ENCODE peak calls at places on chromosomes 16 and 17, in eight cellular contexts. D, M, F, U, R, J, Q and X are unnamed samples.
A peak's percentile ranks its signal among the peaks of the same experiment; 100 is the strongest.

GRCh38 chr16:1597154-1597553 is 14.7 kb downstream of the IFT140 start:
- DNase-seq in D (no peak), M (no peak), F (no peak), U (no peak), R (no peak), J (no peak), Q (no peak), X (no peak)

GRCh38 chr17:34382586-34383224 is 19.7 kb upstream of the CCL1 start:
- DNase-seq in D (no peak), M (no peak), F (no peak), U (no peak), R (no peak), J (no peak), Q (no peak), X (peak; percentile 80)

GRCh38 chr17:39979865-39980401 is 674 bp upstream of the PSMD3 start:
- DNase-seq in D (no peak), M (no peak), F (no peak), U (peak; percentile 21), R (peak; percentile 48), J (no peak), Q (no peak), X (peak; percentile 78)

GRCh38 chr16:72978212-72978611 is 69.7 kb downstream of the ZFHX3 start:
- DNase-seq in D (no peak), M (no peak), F (no peak), U (no peak), R (peak; percentile 72), J (no peak), Q (no peak), X (no peak)

GRCh38 chr16:87964049-87964448 is 12.8 kb downstream of the BANP start:
- DNase-seq in D (no peak), M (no peak), F (no peak), U (no peak), R (no peak), J (no peak), Q (no peak), X (no peak)

GRCh38 chr17:77697480-77698400 is 260.8 kb upstream of the TNRC6C start:
- DNase-seq in D (no peak), M (no peak), F (no peak), U (no peak), R (no peak), J (no peak), Q (no peak), X (peak; percentile 46)

GRCh38 chr17:31394544-31394943 is 3.1 kb downstream of the RAB11FIP4 start:
- DNase-seq in D (peak; percentile 58), M (peak; percentile 44), F (no peak), U (no peak), R (peak; percentile 85), J (no peak), Q (peak; percentile 36), X (peak; percentile 97)

GRCh38 chr17:561118-561517 is 153.5 kb downstream of the VPS53 start:
- DNase-seq in D (no peak), M (peak; percentile 3), F (no peak), U (peak; percentile 61), R (peak; percentile 35), J (no peak), Q (no peak), X (no peak)

GRCh38 chr17:9170336-9170735 is 149.0 kb downstream of the NTN1 start:
- DNase-seq in D (no peak), M (no peak), F (no peak), U (no peak), R (no peak), J (no peak), Q (no peak), X (no peak)
- TF ChIP-seq CTCF in D (no peak), M (no peak), F (no peak), U (no peak), R (no peak), J (no peak), Q (no peak), X (no peak)

GRCh38 chr16:12245923-12246290 is 269.4 kb downstream of the SNX29 start:
- DNase-seq in D (no peak), M (no peak), F (no peak), U (no peak), R (no peak), J (no peak), Q (no peak), X (no peak)

GRCh38 chr16:12239226-12239625 is 262.7 kb downstream of the SNX29 start:
- DNase-seq in D (no peak), M (no peak), F (no peak), U (no peak), R (no peak), J (no peak), Q (no peak), X (no peak)

GRCh38 chr16:12239953-12240485 is 263.5 kb downstream of the SNX29 start:
- DNase-seq in D (no peak), M (no peak), F (no peak), U (peak; percentile 5), R (peak; percentile 64), J (no peak), Q (no peak), X (no peak)

GRCh38 chr16:12245088-12245922 is 268.8 kb downstream of the SNX29 start:
- DNase-seq in D (no peak), M (no peak), F (no peak), U (no peak), R (no peak), J (no peak), Q (no peak), X (no peak)

DNA sequence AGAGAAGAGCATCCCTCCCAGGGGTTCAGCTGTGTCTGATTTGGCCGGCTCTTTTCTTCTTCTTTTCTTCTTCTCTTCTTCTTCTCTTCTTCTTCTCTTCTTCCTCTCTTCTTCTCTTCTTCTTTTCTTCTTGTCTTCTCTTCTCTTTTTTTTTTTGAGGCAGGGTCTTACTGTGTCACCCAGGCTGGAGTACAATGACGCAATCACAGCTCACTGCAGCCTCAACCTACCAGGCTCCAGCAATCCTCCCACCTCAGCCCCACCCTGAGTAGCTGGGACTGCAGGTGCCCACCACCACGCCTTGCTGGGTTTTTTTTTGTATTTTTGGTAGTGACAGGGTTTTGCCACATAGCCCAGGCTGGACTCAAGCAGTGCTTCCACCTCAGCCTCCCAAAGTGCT is 266.0 kb downstream of the SNX29 start:
- DNase-seq in D (no peak), M (no peak), F (no peak), U (no peak), R (no peak), J (no peak), Q (no peak), X (no peak)
- H3K4me3 ChIP-seq in D (no peak overlapping the region), M (no peak overlapping the region), F (no peak overlapping the region), U (no peak overlapping the region), R (no peak overlapping the region), J (no peak overlapping the region), Q (no peak overlapping the region), X (no peak overlapping the region)

DNA sequence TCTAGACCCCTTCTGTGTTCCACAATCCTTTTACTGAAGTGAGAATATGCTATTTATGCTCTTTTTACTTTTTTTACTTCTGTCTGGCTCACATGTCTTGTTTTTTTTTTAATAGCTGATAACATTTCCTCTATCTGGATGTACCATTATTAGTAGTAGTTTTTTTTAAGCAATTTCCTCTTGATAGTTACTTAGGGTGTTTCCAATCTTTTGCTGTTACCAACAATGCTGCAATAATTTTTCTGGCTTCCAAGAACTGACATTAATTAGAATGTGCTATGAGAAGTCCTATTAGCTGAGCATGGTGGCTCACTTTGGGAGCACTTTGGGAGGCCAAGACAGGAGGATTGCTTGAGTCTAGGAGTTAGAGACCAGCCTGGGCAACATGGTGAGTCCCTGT is 32.0 kb downstream of the KSR1 start:
- DNase-seq in D (no peak), M (no peak), F (no peak), U (no peak), R (peak; percentile 46), J (no peak), Q (no peak), X (no peak)
- H3K4me1 ChIP-seq in D (peaks cover 51% of the 10 kb centered on the region), M (no peaks in the 10 kb centered on the region), F (peaks cover 5% of the 10 kb centered on the region), U (peaks cover 2% of the 10 kb centered on the region), R (peaks cover 29% of the 10 kb centered on the region), J (no peaks in the 10 kb centered on the region), Q (peaks cover 10% of the 10 kb centered on the region), X (peaks cover 16% of the 10 kb centered on the region)

GRCh38 chr16:57736419-57737281 is 1.1 kb downstream of the KATNB1 start:
- DNase-seq in D (peak; percentile 16), M (peak; percentile 59), F (no peak), U (peak; percentile 59), R (peak; percentile 82), J (no peak), Q (no peak), X (peak; percentile 78)
- TF ChIP-seq CTCF in D (peak; percentile 20), M (no peak), F (peak; percentile 31), U (peak; percentile 23), R (peak; percentile 9), J (no peak), Q (no peak), X (peak; percentile 51)